ENCODE peak calls at places on chromosomes 2 and 18, in four cellular contexts. Y, G, O and Q are unnamed samples.

GRCh38 chr2:197573608-197574007 is 57.7 kb downstream of the MOB4 start:
- DNase-seq in O (no peak), G (no peak), Y (no peak), Q (no peak)

GRCh38 chr2:25021963-25022362 is 19.9 kb upstream of the EFR3B start:
- DNase-seq in Y (no peak), G (no peak), O (no peak), Q (no peak)

GRCh38 chr2:59957539-59957938 is 595.9 kb downstream of the BCL11A start:
- DNase-seq in O (no peak), G (no peak), Y (no peak), Q (no peak)

GRCh38 chr18:61949946-61950345 is 57.1 kb upstream of the RNF152 start:
- DNase-seq in G (no peak), O (no peak), Y (no peak), Q (no peak)

GRCh38 chr2:74436804-74437695 is 4.7 kb downstream of the RTKN start:
- DNase-seq in O (peak; percentile 46), G (no peak), Y (no peak), Q (no peak)

GRCh38 chr2:235050992-235051351 is 99.2 kb downstream of the SH3BP4 start:
- DNase-seq in Y (peak; percentile 60), G (peak; percentile 31), O (peak; percentile 75), Q (peak; percentile 60)

GRCh38 chr2:196101325-196101981 is 32.8 kb upstream of the DNAH7 start:
- DNase-seq in G (peak; percentile 69), O (peak; percentile 82), Y (no peak), Q (no peak)

GRCh38 chr2:239902749-239903201 is 122.4 kb downstream of the NDUFA10 start:
- DNase-seq in O (peak; percentile 41), G (no peak), Y (no peak), Q (no peak)

GRCh38 chr2:218886461-218886947 is 5.9 kb downstream of the WNT10A start:
- DNase-seq in G (peak; percentile 25), O (peak; percentile 81), Y (peak; percentile 49), Q (no peak)

GRCh38 chr2:220277445-220277960 is 650.1 kb downstream of the SLC4A3 start:
- DNase-seq in O (no peak), G (no peak), Y (peak; percentile 37), Q (no peak)

GRCh38 chr2:226959418-226959817 is 123.6 kb downstream of the RHBDD1 start:
- DNase-seq in G (no peak), Y (no peak), O (no peak), Q (no peak)

GRCh38 chr2:156398176-156398575 is 38.0 kb upstream of the GPD2 start:
- DNase-seq in Y (no peak), O (no peak), G (no peak), Q (no peak)

GRCh38 chr2:156400704-156401678 is 35.2 kb upstream of the GPD2 start:
- DNase-seq in Y (peak; percentile 85), G (peak; percentile 82), O (peak; percentile 85), Q (peak; percentile 29)

GRCh38 chr2:156397229-156397628 is 39.0 kb upstream of the GPD2 start:
- DNase-seq in G (no peak), O (no peak), Y (no peak), Q (no peak)

GRCh38 chr2:156399950-156400703 is 36.1 kb upstream of the GPD2 start:
- DNase-seq in O (peak; percentile 93), Y (peak; percentile 88), G (peak; percentile 56), Q (peak; percentile 72)

DNA sequence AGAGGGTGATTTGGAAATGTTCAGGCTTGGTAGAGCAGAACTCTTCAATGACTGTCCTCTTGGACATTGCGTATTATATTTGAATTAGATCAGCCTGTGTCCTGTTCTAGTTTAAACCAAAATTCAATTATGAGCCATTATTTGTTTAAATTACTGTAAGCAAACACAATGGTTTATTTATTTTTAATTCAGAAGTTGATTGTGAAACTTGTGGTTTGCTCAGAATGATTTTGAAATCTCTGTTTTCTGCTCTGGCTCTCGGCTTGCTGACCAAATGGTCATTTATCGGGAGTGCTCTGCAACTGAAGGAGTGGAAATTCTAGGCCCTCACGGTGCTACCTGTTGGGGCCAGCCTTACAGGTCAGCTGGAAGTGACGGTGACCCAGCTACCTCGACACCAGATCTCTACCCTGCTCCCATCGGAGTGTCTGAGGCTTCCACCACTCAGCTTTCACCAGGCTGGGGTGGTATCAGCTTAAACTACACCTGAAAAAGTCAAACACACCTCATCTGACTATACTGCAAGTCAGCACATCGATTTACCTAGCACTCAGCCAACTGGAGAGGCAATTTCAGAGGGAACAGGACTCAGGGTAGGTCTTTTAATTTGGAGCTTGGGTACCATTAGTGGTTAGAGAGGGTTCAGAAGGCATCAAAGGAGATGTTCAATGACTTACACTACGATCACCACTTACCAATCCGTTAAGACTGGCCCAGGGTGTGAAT is 36.8 kb upstream of the GPD2 start:
- DNase-seq in Y (no peak), O (no peak), G (no peak), Q (no peak)
- TF ChIP-seq POLR2A in Y (no peak), O (no peak), G (no peak), Q (no peak)

GRCh38 chr2:238202326-238203103 is 980 bp downstream of the ILKAP start:
- DNase-seq in O (no peak), G (peak; percentile 22), Y (no peak), Q (peak; percentile 41)

GRCh38 chr2:238203973-238204683 is 633 bp upstream of the ILKAP start:
- DNase-seq in Y (no peak), O (no peak), G (peak; percentile 60), Q (no peak)

GRCh38 chr2:238207006-238207405 is 3.5 kb upstream of the ILKAP start:
- DNase-seq in Y (no peak), O (no peak), G (no peak), Q (no peak)

GRCh38 chr2:238203104-238203972 is at the start of gene ILKAP:
- DNase-seq in O (peak; percentile 98), G (peak; percentile 85), Y (peak; percentile 92), Q (peak; percentile 98)
- TF ChIP-seq POLR2A in O (peak; percentile 20), G (peak; percentile 50), Y (peak; percentile 68), Q (peak; percentile 68)

GRCh38 chr2:238286987-238287386 is 1.4 kb downstream of the PER2 start:
- DNase-seq in O (peak; percentile 64), Y (peak; percentile 50), G (no peak), Q (no peak)

GRCh38 chr2:238287702-238288649 is at the start of gene PER2:
- DNase-seq in Y (peak; percentile 82), O (peak; percentile 94), G (peak; percentile 26), Q (peak; percentile 73)

GRCh38 chr2:238290079-238290478 is 1.7 kb upstream of the PER2 start:
- DNase-seq in O (peak; percentile 82), Y (peak; percentile 42), G (peak; percentile 44), Q (no peak)

GRCh38 chr2:238289574-238289973 is 1.2 kb upstream of the PER2 start:
- DNase-seq in Y (peak; percentile 38), O (peak; percentile 81), G (no peak), Q (no peak)

GRCh38 chr2:238288650-238289573 is 502 bp upstream of the PER2 start:
- DNase-seq in Y (peak; percentile 100), O (peak; percentile 99), G (peak; percentile 99), Q (peak; percentile 92)
- TF ChIP-seq POLR2A in Y (peak; percentile 77), O (no peak), G (peak; percentile 73), Q (peak; percentile 43)

GRCh38 chr2:96819101-96819875 is 3.2 kb downstream of the CNNM3 start:
- DNase-seq in O (peak; percentile 61), Y (no peak), G (no peak), Q (no peak)
- TF ChIP-seq POLR2A in O (no peak), Y (no peak), G (peak; percentile 74), Q (no peak)

GRCh38 chr2:72386288-72386687 is 238.6 kb upstream of the CYP26B1 start:
- DNase-seq in G (no peak), O (no peak), Y (no peak), Q (no peak)
- TF ChIP-seq POLR2A in G (no peak), O (no peak), Y (no peak), Q (no peak)

GRCh38 chr2:84906900-84907714 is 1.7 kb downstream of the TMSB10 start:
- DNase-seq in Y (peak; percentile 71), O (peak; percentile 91), G (peak; percentile 72), Q (peak; percentile 55)
- TF ChIP-seq POLR2A in Y (no peak), O (peak; percentile 14), G (peak; percentile 14), Q (peak; percentile 59)

GRCh38 chr2:98467082-98467536 is 22.5 kb downstream of the INPP4A start:
- DNase-seq in O (peak; percentile 76), Y (no peak), G (no peak), Q (no peak)
- TF ChIP-seq POLR2A in O (no peak), Y (no peak), G (no peak), Q (no peak)

GRCh38 chr2:208254871-208255556 is at the start of gene IDH1:
- DNase-seq in Y (peak; percentile 99), G (peak; percentile 99), O (peak; percentile 96), Q (peak; percentile 79)
- TF ChIP-seq POLR2A in Y (no peak), G (peak; percentile 60), O (no peak), Q (no peak)